ENCODE peak calls at places on chromosomes 11 and 22, in four cellular contexts. C, G, Z and F are unnamed samples.

GRCh38 chr22:20881231-20881630 is 22.4 kb downstream of the SNAP29 start:
- DNase-seq in C (no peak), G (peak), Z (no peak), F (no peak)

GRCh38 chr11:64747961-64748715 is 4.2 kb upstream of the RASGRP2 start:
- DNase-seq in C (no peak), G (peak), Z (no peak), F (no peak)

GRCh38 chr11:9568854-9569587 is 4.4 kb upstream of the WEE1 start:
- DNase-seq in C (no peak), G (peak), Z (peak), F (peak)

GRCh38 chr22:27952091-27952490 is 33.0 kb upstream of the PITPNB start:
- DNase-seq in C (no peak), G (peak), Z (peak), F (no peak)

GRCh38 chr22:37079668-37080171 is 28.2 kb downstream of the KCTD17 start:
- DNase-seq in C (peak), G (peak), Z (peak), F (no peak)

GRCh38 chr22:37709445-37709765 is 12.6 kb downstream of the TRIOBP start:
- DNase-seq in C (no peak), G (no peak), Z (no peak), F (no peak)

GRCh38 chr22:36017661-36018091 is 10.9 kb downstream of the RBFOX2 start:
- DNase-seq in C (no peak), G (no peak), Z (peak), F (no peak)

GRCh38 chr11:84289381-84289906 is 1003.3 kb upstream of the CCDC90B start:
- DNase-seq in C (no peak), G (peak), Z (no peak), F (no peak)

GRCh38 chr22:23068096-23068831 is 2.1 kb upstream of the GNAZ start:
- DNase-seq in C (no peak), G (no peak), Z (no peak), F (no peak)

GRCh38 chr22:40396882-40397281 is 26.5 kb downstream of the SGSM3 start:
- DNase-seq in C (no peak), G (peak), Z (no peak), F (no peak)

GRCh38 chr11:66288138-66288865 is 641 bp downstream of the YIF1A start:
- DNase-seq in C (no peak), G (peak), Z (peak), F (no peak)

GRCh38 chr11:74677131-74677530 is 54.1 kb downstream of the CHRDL2 start:
- DNase-seq in C (peak), G (no peak), Z (no peak), F (no peak)

GRCh38 chr22:37802310-37803194 is 5.2 kb upstream of the GCAT start:
- DNase-seq in C (no peak), G (peak), Z (peak), F (peak)

GRCh38 chr22:27930246-27931060 is 11.4 kb upstream of the PITPNB start:
- DNase-seq in C (no peak), G (no peak), Z (no peak), F (no peak)

GRCh38 chr22:29030618-29031235 is 30.9 kb downstream of the C22orf31 start:
- DNase-seq in C (no peak), G (peak), Z (peak), F (peak)

GRCh38 chr11:64856382-64857227 is 12.2 kb upstream of the CDC42BPG start:
- DNase-seq in C (peak), G (peak), Z (no peak), F (peak)

GRCh38 chr11:118082880-118083543 is 3.8 kb downstream of the SMIM35 start:
- DNase-seq in C (no peak), G (no peak), Z (no peak), F (no peak)

GRCh38 chr11:83364500-83365059 is 78.4 kb upstream of the CCDC90B start:
- DNase-seq in C (no peak), G (no peak), Z (no peak), F (no peak)

GRCh38 chr11:123729602-123730001 is 11.9 kb downstream of the ZNF202 start:
- DNase-seq in C (no peak), G (no peak), Z (no peak), F (no peak)

GRCh38 chr11:363948-364761 is 5.1 kb upstream of the B4GALNT4 start:
- DNase-seq in C (peak), G (no peak), Z (peak), F (peak)